ENCODE peak calls at places on chromosomes 13 and 19, in nine cellular contexts. R is mammary epithelial cell, B is BJ, C is stomach, D is bronchial epithelial cell, Q is neural progenitor cell, S is left ventricle myocardium inferior, I is fibroblast of pulmonary artery, L is spleen. V is an unnamed sample.

GRCh38 chr19:13665125-13665903 is 99.0 kb upstream of the MRI1 start:
- DNase-seq in R (no peak), B (no peak), C (no peak), D (no peak), Q (no peak), S (no peak), I (no peak), L (no peak), V (no peak)

GRCh38 chr19:12202250-12202649 is 39.4 kb downstream of the ZNF136 start:
- DNase-seq in R (no peak), B (no peak), C (peak; percentile 66), D (no peak), Q (peak; percentile 48), S (peak; percentile 18), I (no peak), L (peak; percentile 73), V (peak; percentile 39)

GRCh38 chr19:56015756-56016155 is 29.2 kb downstream of the NLRP5 start:
- DNase-seq in R (no peak), B (no peak), C (no peak), D (no peak), Q (peak; percentile 9), S (no peak), I (peak; percentile 7), L (no peak), V (peak; percentile 38)

GRCh38 chr13:33649212-33649917 is 168.6 kb upstream of the RFC3 start:
- DNase-seq in R (no peak), B (no peak), C (no peak), D (peak; percentile 26), Q (no peak), S (no peak), I (no peak), L (no peak), V (no peak)

GRCh38 chr13:113584870-113585671 is 518 bp downstream of the TFDP1 start:
- DNase-seq in R (peak; percentile 21), B (no peak), C (peak; percentile 24), D (no peak), Q (peak; percentile 45), S (no peak), I (no peak), L (peak; percentile 82), V (peak; percentile 55)

GRCh38 chr19:39695759-39696158 is 8.5 kb upstream of the LGALS14 start:
- DNase-seq in R (no peak), B (no peak), C (no peak), D (no peak), Q (no peak), S (no peak), I (no peak), L (no peak), V (no peak)

GRCh38 chr19:793775-794174 is 3.5 kb upstream of the PTBP1 start:
- DNase-seq in R (no peak), B (no peak), C (no peak), D (no peak), Q (no peak), S (no peak), I (no peak), L (no peak), V (no peak)

GRCh38 chr19:19276386-19276785 is 3.3 kb upstream of the TM6SF2 start:
- DNase-seq in R (no peak), B (peak; percentile 18), C (no peak), D (no peak), Q (no peak), S (no peak), I (peak; percentile 80), L (no peak), V (no peak)

GRCh38 chr19:47679922-47680857 is 33.0 kb upstream of the EHD2 start:
- DNase-seq in R (no peak), B (no peak), C (no peak), D (no peak), Q (no peak), S (no peak), I (no peak), L (no peak), V (no peak)

GRCh38 chr13:114102521-114103288 is 29.7 kb downstream of the RASA3 start:
- DNase-seq in R (no peak), B (no peak), C (no peak), D (no peak), Q (no peak), S (no peak), I (no peak), L (peak; percentile 74), V (peak; percentile 22)

GRCh38 chr13:80131204-80131603 is 209.7 kb downstream of the SPRY2 start:
- DNase-seq in R (peak; percentile 12), B (no peak), C (peak; percentile 73), D (no peak), Q (peak; percentile 67), S (peak; percentile 86), I (peak; percentile 81), L (no peak), V (peak; percentile 84)

GRCh38 chr13:20231839-20232555 is at the start of gene GJB6:
- DNase-seq in R (peak; percentile 8), B (no peak), C (peak; percentile 31), D (peak; percentile 13), Q (peak; percentile 82), S (no peak), I (no peak), L (no peak), V (no peak)

GRCh38 chr19:51293571-51294210 is 17.8 kb upstream of the IGLON5 start:
- DNase-seq in R (no peak), B (no peak), C (no peak), D (no peak), Q (no peak), S (no peak), I (no peak), L (no peak), V (no peak)

GRCh38 chr19:44723952-44724319 is 24.6 kb upstream of the BCL3 start:
- DNase-seq in R (peak; percentile 70), B (no peak), C (peak; percentile 86), D (peak; percentile 72), Q (peak; percentile 85), S (peak; percentile 76), I (peak; percentile 86), L (peak; percentile 95), V (peak; percentile 87)

GRCh38 chr19:8320564-8321066 is 560 bp downstream of the NDUFA7 start:
- DNase-seq in R (no peak), B (no peak), C (no peak), D (no peak), Q (peak; percentile 24), S (no peak), I (no peak), L (no peak), V (no peak)

GRCh38 chr13:77533875-77534788 is 1.4 kb upstream of the SCEL start:
- DNase-seq in R (no peak), B (no peak), C (no peak), D (peak; percentile 91), Q (no peak), S (no peak), I (no peak), L (no peak), V (no peak)

GRCh38 chr13:113209336-113209879 is at the start of gene CUL4A:
- DNase-seq in R (peak; percentile 73), B (no peak), C (peak; percentile 83), D (no peak), Q (peak; percentile 95), S (peak; percentile 88), I (peak; percentile 64), L (peak; percentile 94), V (peak; percentile 90)

GRCh38 chr13:27960362-27961226 is 8.5 kb downstream of the CDX2 start:
- DNase-seq in R (peak; percentile 50), B (no peak), C (peak; percentile 81), D (peak; percentile 19), Q (peak; percentile 89), S (peak; percentile 35), I (peak; percentile 31), L (peak; percentile 76), V (peak; percentile 96)

GRCh38 chr13:93249259-93249917 is 22.8 kb downstream of the GPC6 start:
- DNase-seq in R (peak; percentile 84), B (no peak), C (no peak), D (peak; percentile 92), Q (no peak), S (no peak), I (peak; percentile 93), L (no peak), V (no peak)

GRCh38 chr13:69566104-69566716 is 541.4 kb upstream of the ATXN8OS start:
- DNase-seq in R (no peak), B (no peak), C (no peak), D (no peak), Q (no peak), S (no peak), I (no peak), L (no peak), V (no peak)

GRCh38 chr19:3612901-3613741 is 6.4 kb upstream of the TBXA2R start:
- DNase-seq in R (no peak), B (no peak), C (no peak), D (no peak), Q (peak; percentile 42), S (no peak), I (no peak), L (peak; percentile 76), V (no peak)
- TF ChIP-seq CTCF in R (no peak), B (no peak), C (no peak), D (no peak), Q (no peak), S (no peak), I (no peak), L (no peak), V (no peak)

DNA sequence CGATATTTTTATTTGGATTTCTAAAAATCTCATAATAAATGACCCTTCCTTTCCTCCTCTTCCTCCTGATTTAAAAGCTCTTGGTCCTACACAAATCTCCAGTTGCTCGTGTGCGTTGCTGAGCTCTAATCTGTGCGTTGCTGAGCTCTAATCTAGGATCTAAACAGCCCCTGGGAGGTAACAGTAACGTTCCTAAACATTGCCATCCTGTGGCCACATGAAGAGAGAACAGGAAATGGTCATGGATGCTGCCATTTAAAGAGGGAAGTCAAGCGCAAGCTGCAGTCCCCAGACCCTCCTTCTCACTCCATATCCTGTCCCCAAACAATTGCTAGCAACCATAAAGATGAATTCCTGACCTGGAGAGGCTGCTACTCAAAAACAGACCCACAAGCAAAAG is 170.8 kb downstream of the NUFIP1 start:
- DNase-seq in R (peak; percentile 16), B (no peak), C (no peak), D (peak; percentile 44), Q (peak; percentile 81), S (no peak), I (peak; percentile 36), L (no peak), V (peak; percentile 50)
- TF ChIP-seq CTCF in R (peak; percentile 9), B (no peak), C (peak; percentile 14), D (peak; percentile 21), Q (peak; percentile 64), S (no peak), I (peak; percentile 15), L (no peak), V (no peak)

GRCh38 chr13:45817833-45818232 is 33.7 kb downstream of the SIAH3 start:
- DNase-seq in R (no peak), B (no peak), C (no peak), D (peak; percentile 13), Q (no peak), S (no peak), I (peak; percentile 1), L (no peak), V (no peak)
- TF ChIP-seq CTCF in R (no peak), B (no peak), C (no peak), D (peak; percentile 26), Q (peak; percentile 33), S (no peak), I (no peak), L (no peak), V (peak; percentile 12)

DNA sequence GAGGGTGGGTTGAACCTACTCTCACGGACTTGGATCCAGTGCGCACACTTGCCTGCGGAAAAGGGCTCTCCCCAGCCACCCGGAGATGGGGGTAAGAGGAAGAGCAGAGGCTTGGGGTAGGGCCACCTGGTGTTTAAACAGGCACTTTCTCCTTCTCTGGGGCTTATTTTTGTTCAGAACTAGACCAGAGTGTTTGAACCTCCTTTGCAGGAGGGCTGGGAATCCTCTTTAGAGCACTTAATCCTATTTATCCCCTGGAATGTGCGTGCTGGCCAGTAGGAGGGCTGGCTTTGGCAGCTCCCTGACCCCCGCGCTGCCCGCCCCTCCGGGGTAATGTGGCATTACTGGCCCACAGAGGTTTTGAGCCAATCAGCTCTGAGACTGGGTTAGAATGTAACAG is 2.0 kb downstream of the RGS9BP start:
- DNase-seq in R (no peak), B (no peak), C (no peak), D (no peak), Q (peak; percentile 96), S (no peak), I (no peak), L (peak; percentile 62), V (no peak)
- TF ChIP-seq CTCF in R (no peak), B (no peak), C (no peak), D (no peak), Q (peak; percentile 29), S (peak; percentile 21), I (no peak), L (no peak), V (no peak)